ENCODE peak calls at places on chromosomes 7 and 10, in ten cellular contexts. E is KBM-7; B is NCI-H2107; Y is stomach; U is left ventricle myocardium superior; L is SIG-M5; D is CD8-positive, alpha-beta memory T cell; G is A549; J is progenitor cell of endocrine pancreas; M is upper lobe of left lung. F is an unnamed sample.

GRCh38 chr10:117442521-117442920 is 67.3 kb upstream of the PDZD8 start:
- DNase-seq in E (no peak), B (no peak), Y (no peak), U (no peak), L (no peak), D (no peak), G (no peak), J (no peak), M (no peak), F (no peak)

GRCh38 chr7:28433604-28434254 is 21.4 kb downstream of the CREB5 start:
- DNase-seq in E (peak; percentile 40), B (no peak), Y (no peak), U (no peak), L (no peak), D (no peak), G (no peak), J (no peak), M (no peak), F (no peak)

GRCh38 chr10:29266641-29267040 is 22.2 kb upstream of the LYZL1 start:
- DNase-seq in E (no peak), B (no peak), Y (no peak), U (no peak), L (no peak), D (no peak), G (no peak), J (no peak), M (no peak), F (no peak)

GRCh38 chr7:152435384-152436278 is at the start of gene KMT2C:
- DNase-seq in E (peak; percentile 57), B (no peak), Y (peak; percentile 60), U (peak; percentile 82), L (no peak), D (peak; percentile 46), G (no peak), J (peak; percentile 36), M (peak; percentile 93), F (no peak)

GRCh38 chr10:87771871-87772500 is 46.0 kb downstream of the ATAD1 start:
- DNase-seq in E (peak; percentile 65), B (no peak), Y (no peak), U (no peak), L (no peak), D (no peak), G (peak; percentile 21), J (no peak), M (no peak), F (peak; percentile 30)

GRCh38 chr10:49518982-49519578 is 19.8 kb downstream of the ERCC6 start:
- DNase-seq in E (peak; percentile 69), B (no peak), Y (no peak), U (no peak), L (no peak), D (no peak), G (peak; percentile 59), J (no peak), M (no peak), F (peak; percentile 18)

GRCh38 chr7:135976312-135977019 is 693 bp downstream of the MTPN start:
- DNase-seq in E (peak; percentile 29), B (no peak), Y (no peak), U (no peak), L (no peak), D (peak; percentile 37), G (peak; percentile 27), J (no peak), M (no peak), F (no peak)

GRCh38 chr10:33260403-33261239 is 73.8 kb downstream of the NRP1 start:
- DNase-seq in E (no peak), B (no peak), Y (no peak), U (no peak), L (no peak), D (no peak), G (no peak), J (no peak), M (no peak), F (no peak)

GRCh38 chr10:5434017-5434753 is 21.8 kb downstream of the NET1 start:
- DNase-seq in E (peak; percentile 62), B (peak; percentile 24), Y (no peak), U (no peak), L (no peak), D (no peak), G (peak; percentile 40), J (no peak), M (no peak), F (peak; percentile 45)

GRCh38 chr7:36605261-36605660 is 119.0 kb downstream of the AOAH start:
- DNase-seq in E (no peak), B (no peak), Y (no peak), U (no peak), L (no peak), D (no peak), G (no peak), J (no peak), M (no peak), F (no peak)

GRCh38 chr7:29140873-29141468 is 5.4 kb downstream of the CPVL start:
- DNase-seq in E (no peak), B (no peak), Y (no peak), U (no peak), L (no peak), D (no peak), G (no peak), J (no peak), M (no peak), F (no peak)

GRCh38 chr7:137801003-137801402 is 45.8 kb downstream of the DGKI start:
- DNase-seq in E (no peak), B (no peak), Y (no peak), U (no peak), L (no peak), D (no peak), G (no peak), J (no peak), M (no peak), F (peak; percentile 13)

GRCh38 chr7:82562716-82563404 is 119.3 kb upstream of the CACNA2D1 start:
- DNase-seq in E (no peak), B (no peak), Y (no peak), U (no peak), L (no peak), D (no peak), G (no peak), J (no peak), M (no peak), F (peak; percentile 67)